ENCODE peak calls at places on chromosomes 6 and 20, in four cellular contexts. R, Z, U and J are unnamed samples.

GRCh38 chr20:5888051-5888450 is 62.3 kb downstream of the TRMT6 start:
- DNase-seq in R (no peak), Z (no peak), U (no peak), J (no peak)

GRCh38 chr6:139887275-139887674 is 512.8 kb upstream of the CITED2 start:
- DNase-seq in R (no peak), Z (no peak), U (no peak), J (no peak)

GRCh38 chr6:164640946-164641345 is 668.5 kb downstream of the C6orf118 start:
- DNase-seq in R (no peak), Z (no peak), U (no peak), J (no peak)

GRCh38 chr6:3267162-3267561 is 8.4 kb downstream of the PSMG4 start:
- DNase-seq in R (no peak), Z (no peak), U (no peak), J (no peak)

GRCh38 chr6:144481527-144481926 is 196.4 kb downstream of the UTRN start:
- DNase-seq in R (no peak), Z (no peak), U (no peak), J (no peak)

GRCh38 chr6:69578366-69578890 is 218.4 kb downstream of the LMBRD1 start:
- DNase-seq in R (no peak), Z (no peak), U (no peak), J (no peak)

GRCh38 chr6:80163754-80164187 is 57.3 kb downstream of the BCKDHB start:
- DNase-seq in R (no peak), Z (no peak), U (no peak), J (no peak)

GRCh38 chr6:134750669-134751068 is 199.2 kb downstream of the ALDH8A1 start:
- DNase-seq in R (no peak), Z (no peak), U (no peak), J (no peak)

GRCh38 chr6:170437719-170438401 is 115.2 kb downstream of the PSMB1 start:
- DNase-seq in R (no peak), Z (no peak), U (peak; percentile 64), J (no peak)

GRCh38 chr6:139882977-139883728 is 508.7 kb upstream of the CITED2 start:
- DNase-seq in R (no peak), Z (no peak), U (no peak), J (no peak)

GRCh38 chr6:2741756-2742155 is 9.0 kb downstream of the MYLK4 start:
- DNase-seq in R (no peak), Z (no peak), U (no peak), J (no peak)

GRCh38 chr6:7911345-7911725 is 747 bp upstream of the TXNDC5 start:
- DNase-seq in R (no peak), Z (no peak), U (no peak), J (no peak)

GRCh38 chr6:20192625-20193024 is 19.6 kb downstream of the MBOAT1 start:
- DNase-seq in R (peak; percentile 18), Z (no peak), U (no peak), J (no peak)

GRCh38 chr6:2714359-2714895 is 36.3 kb downstream of the MYLK4 start:
- DNase-seq in R (no peak), Z (no peak), U (no peak), J (no peak)

GRCh38 chr20:22385602-22386299 is 198.6 kb downstream of the FOXA2 start:
- DNase-seq in R (peak; percentile 27), Z (no peak), U (no peak), J (no peak)

GRCh38 chr6:170062904-170063220 is 228.0 kb downstream of the DLL1 start:
- DNase-seq in R (no peak), Z (peak; percentile 1), U (no peak), J (no peak)

GRCh38 chr6:72048080-72048479 is 161.7 kb downstream of the RIMS1 start:
- DNase-seq in R (no peak), Z (no peak), U (no peak), J (no peak)

GRCh38 chr6:34129753-34130152 is 16.1 kb downstream of the GRM4 start:
- DNase-seq in R (no peak), Z (no peak), U (no peak), J (no peak)

GRCh38 chr6:17984822-17985660 is 2.4 kb downstream of the KIF13A start:
- DNase-seq in R (no peak), Z (no peak), U (no peak), J (peak; percentile 21)

GRCh38 chr20:7152071-7152470 is 384.6 kb downstream of the BMP2 start:
- DNase-seq in R (no peak), Z (no peak), U (no peak), J (no peak)

GRCh38 chr20:21714297-21715192 is 9.1 kb downstream of the PAX1 start:
- DNase-seq in R (no peak), Z (no peak), U (no peak), J (no peak)

GRCh38 chr6:73969982-73970960 is 274.3 kb downstream of the CD109 start:
- DNase-seq in R (no peak), Z (no peak), U (no peak), J (no peak)

DNA sequence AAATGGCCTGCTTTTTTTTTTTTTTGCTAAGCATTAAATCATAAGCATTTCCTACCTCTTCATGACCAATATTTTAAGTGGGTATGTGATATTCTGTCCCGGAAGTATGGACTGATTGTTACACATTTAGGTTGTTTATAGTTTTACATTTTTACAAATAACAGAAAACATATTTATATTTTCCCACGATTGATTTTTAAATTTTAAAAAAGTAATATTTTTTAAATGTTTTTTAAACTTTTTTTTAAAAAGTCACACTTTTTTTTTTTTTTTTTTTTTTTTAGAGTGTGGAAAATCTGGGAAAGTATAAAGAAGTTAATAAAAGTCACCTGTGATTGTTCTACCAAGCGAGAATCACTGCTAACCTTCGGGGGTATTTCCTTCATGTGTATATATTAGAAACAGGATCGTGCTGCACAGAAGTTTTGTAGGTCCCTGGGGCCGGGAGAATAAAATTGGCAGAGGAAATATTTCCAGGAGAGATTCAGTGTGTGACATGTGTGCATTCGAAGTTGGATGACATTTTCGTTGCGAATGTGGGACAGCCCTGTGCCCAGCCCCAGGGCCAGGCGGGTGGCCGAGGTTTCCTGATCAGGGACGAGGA is 173.1 kb downstream of the CDC5L start:
- DNase-seq in R (no peak), Z (no peak), U (no peak), J (no peak)
- H3K4me1 ChIP-seq in R (peaks cover 28% of the 10 kb centered on the region), Z (no peaks in the 10 kb centered on the region), U (no peaks in the 10 kb centered on the region), J (peaks cover 13% of the 10 kb centered on the region)

DNA sequence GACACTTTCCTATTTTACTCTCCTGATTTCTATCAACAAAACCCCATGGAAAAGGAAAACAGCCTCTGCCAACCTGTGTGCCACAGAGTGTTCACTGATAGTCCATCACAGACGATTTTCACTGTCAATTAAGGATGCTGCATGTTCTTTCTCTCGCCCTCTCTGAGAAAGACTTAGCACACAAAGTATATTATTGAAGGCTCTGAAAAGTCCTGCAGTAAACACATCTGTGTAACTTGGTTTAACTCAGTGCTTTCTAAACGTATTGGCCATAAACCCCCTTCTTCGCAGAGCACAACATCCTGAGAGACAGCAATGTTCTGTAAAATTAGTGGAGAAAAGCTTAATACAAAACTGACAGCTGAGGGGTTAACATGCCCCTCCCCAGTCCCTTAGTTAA is 26.6 kb downstream of the MDGA1 start:
- DNase-seq in R (no peak), Z (no peak), U (no peak), J (no peak)
- H3K4me3 ChIP-seq in R (no peak overlapping the region), Z (no peak overlapping the region), U (no peak overlapping the region), J (no peak overlapping the region)

GRCh38 chr6:90294989-90295853 is 1.4 kb downstream of the BACH2 start:
- DNase-seq in R (peak; percentile 48), Z (peak; percentile 43), U (peak; percentile 81), J (peak; percentile 59)

GRCh38 chr6:90293319-90293937 is 3.2 kb downstream of the BACH2 start:
- DNase-seq in R (no peak), Z (no peak), U (no peak), J (no peak)

GRCh38 chr6:90294008-90294511 is 2.6 kb downstream of the BACH2 start:
- DNase-seq in R (no peak), Z (no peak), U (no peak), J (no peak)

GRCh38 chr6:90295854-90296345 is 743 bp downstream of the BACH2 start:
- DNase-seq in R (peak; percentile 63), Z (peak; percentile 76), U (peak; percentile 88), J (peak; percentile 83)

DNA sequence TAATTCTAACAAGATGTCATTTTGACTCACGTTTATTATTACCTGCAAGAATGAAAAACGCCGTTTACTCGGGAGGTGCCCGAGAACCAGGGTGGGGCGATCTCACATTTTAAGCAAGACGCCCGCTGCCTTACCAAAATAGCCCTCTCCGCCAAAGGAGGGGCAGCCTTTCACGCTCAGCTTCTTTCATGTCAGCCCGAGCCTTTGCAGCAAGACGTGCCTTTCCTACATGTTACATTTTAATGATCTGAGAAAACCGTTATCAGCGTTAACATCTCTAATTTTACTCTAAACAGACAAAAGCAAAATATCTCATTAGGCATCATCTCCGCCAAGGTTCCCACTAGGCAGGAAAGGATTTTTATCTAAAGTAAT is 2.0 kb downstream of the BACH2 start:
- DNase-seq in R (no peak), Z (no peak), U (no peak), J (peak; percentile 57)
- H3K4me1 ChIP-seq in R (peaks cover 17% of the 10 kb centered on the region), Z (no peaks in the 10 kb centered on the region), U (peaks cover 32% of the 10 kb centered on the region), J (peaks cover 48% of the 10 kb centered on the region)

GRCh38 chr6:156791261-156791850 is 14.2 kb downstream of the ARID1B start:
- DNase-seq in R (no peak), Z (no peak), U (no peak), J (no peak)
- H3K4me3 ChIP-seq in R (no peak overlapping the region), Z (no peak overlapping the region), U (peak overlapping the region; percentile 43), J (no peak overlapping the region)

GRCh38 chr20:48800227-48800626 is 27.6 kb downstream of the PREX1 start:
- DNase-seq in R (no peak), Z (no peak), U (no peak), J (no peak)

GRCh38 chr20:48802216-48802615 is 25.6 kb downstream of the PREX1 start:
- DNase-seq in R (no peak), Z (no peak), U (no peak), J (no peak)

GRCh38 chr20:48803522-48804053 is 24.2 kb downstream of the PREX1 start:
- DNase-seq in R (no peak), Z (no peak), U (no peak), J (no peak)

GRCh38 chr20:48799315-48800105 is 28.3 kb downstream of the PREX1 start:
- DNase-seq in R (no peak), Z (no peak), U (no peak), J (no peak)

GRCh38 chr20:48801197-48801596 is 26.6 kb downstream of the PREX1 start:
- DNase-seq in R (no peak), Z (no peak), U (no peak), J (no peak)
- H3K4me1 ChIP-seq in R (no peaks in the 10 kb centered on the region), Z (no peaks in the 10 kb centered on the region), U (peaks cover 12% of the 10 kb centered on the region), J (peaks cover 11% of the 10 kb centered on the region)

GRCh38 chr20:840858-841567 is 7.5 kb downstream of the FAM110A start:
- DNase-seq in R (peak; percentile 65), Z (no peak), U (peak; percentile 53), J (no peak)

GRCh38 chr20:841568-842546 is 8.3 kb downstream of the FAM110A start:
- DNase-seq in R (peak; percentile 58), Z (no peak), U (no peak), J (no peak)

GRCh38 chr20:840503-840857 is 7.0 kb downstream of the FAM110A start:
- DNase-seq in R (no peak), Z (no peak), U (no peak), J (no peak)

GRCh38 chr20:843908-844307 is 10.4 kb downstream of the FAM110A start:
- DNase-seq in R (no peak), Z (no peak), U (no peak), J (no peak)

GRCh38 chr20:842547-842940 is 9.0 kb downstream of the FAM110A start:
- DNase-seq in R (no peak), Z (no peak), U (no peak), J (no peak)
- H3K4me3 ChIP-seq in R (no peak overlapping the region), Z (no peak overlapping the region), U (no peak overlapping the region), J (no peak overlapping the region)